ENCODE peak calls at places on chromosomes 11 and 22, in five cellular contexts. One of them, this sample, is unnamed.

GRCh38 chr11:126135182-126136176 is 72.8 kb upstream of the CDON start:
- DNase-seq in upper lobe of right lung: no peak
- DNase-seq in GM13977: no peak
- DNase-seq in heart right ventricle: no peak
- DNase-seq in glutamatergic neuron: no peak
- DNase-seq in this sample: peak

GRCh38 chr11:107683807-107684206 is 28.0 kb downstream of the SLN start:
- DNase-seq in upper lobe of right lung: no peak
- DNase-seq in GM13977: no peak
- DNase-seq in heart right ventricle: no peak
- DNase-seq in glutamatergic neuron: no peak
- DNase-seq in this sample: no peak

GRCh38 chr22:24953294-24954113 is 988 bp downstream of the KIAA1671 start:
- DNase-seq in upper lobe of right lung: peak
- DNase-seq in GM13977: no peak
- DNase-seq in heart right ventricle: peak
- DNase-seq in glutamatergic neuron: peak
- DNase-seq in this sample: no peak

GRCh38 chr22:23264610-23265388 is 84.5 kb downstream of the BCR start:
- DNase-seq in upper lobe of right lung: no peak
- DNase-seq in GM13977: no peak
- DNase-seq in heart right ventricle: no peak
- DNase-seq in glutamatergic neuron: no peak
- DNase-seq in this sample: no peak

GRCh38 chr11:689630-690029 is 5.4 kb downstream of the DEAF1 start:
- DNase-seq in upper lobe of right lung: no peak
- DNase-seq in GM13977: no peak
- DNase-seq in heart right ventricle: no peak
- DNase-seq in glutamatergic neuron: no peak
- DNase-seq in this sample: no peak

GRCh38 chr11:67606150-67606476 is 623 bp upstream of the NDUFV1 start:
- DNase-seq in upper lobe of right lung: no peak
- DNase-seq in GM13977: no peak
- DNase-seq in heart right ventricle: no peak
- DNase-seq in glutamatergic neuron: no peak
- DNase-seq in this sample: no peak

GRCh38 chr22:46367707-46368191 is 32.2 kb downstream of the TRMU start:
- DNase-seq in upper lobe of right lung: peak
- DNase-seq in GM13977: peak
- DNase-seq in heart right ventricle: peak
- DNase-seq in glutamatergic neuron: peak
- DNase-seq in this sample: no peak

GRCh38 chr11:11856638-11857037 is 14.9 kb downstream of the USP47 start:
- DNase-seq in upper lobe of right lung: no peak
- DNase-seq in GM13977: no peak
- DNase-seq in heart right ventricle: no peak
- DNase-seq in glutamatergic neuron: no peak
- DNase-seq in this sample: no peak

DNA sequence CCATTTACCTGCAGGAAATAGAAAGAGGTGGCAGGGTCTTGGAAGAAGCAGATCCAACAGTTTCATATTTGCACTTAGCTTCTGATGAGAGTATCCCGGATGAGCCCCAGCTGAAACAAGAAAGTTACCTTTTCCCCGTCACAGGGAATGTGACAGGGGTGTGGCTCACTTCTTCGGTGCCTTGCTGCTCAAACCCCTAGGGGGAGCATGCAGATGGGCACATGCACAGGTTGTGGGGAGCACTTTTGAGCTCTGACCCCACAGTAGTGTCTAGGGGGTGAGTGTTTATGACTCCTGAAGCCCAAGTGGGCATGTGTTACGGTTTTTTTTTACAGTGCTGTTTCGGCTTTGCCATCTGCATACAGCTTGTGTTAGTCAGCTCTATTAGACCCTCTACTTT is 1221.0 kb downstream of the JRKL start:
- DNase-seq in upper lobe of right lung: no peak
- DNase-seq in GM13977: no peak
- DNase-seq in heart right ventricle: no peak
- DNase-seq in glutamatergic neuron: no peak
- DNase-seq in this sample: no peak
- TF ChIP-seq CTCF in upper lobe of right lung: no peak
- TF ChIP-seq CTCF in GM13977: no peak
- TF ChIP-seq CTCF in heart right ventricle: no peak
- TF ChIP-seq CTCF in glutamatergic neuron: no peak
- TF ChIP-seq CTCF in this sample: no peak

GRCh38 chr11:10646956-10647355 is 46.6 kb downstream of the IRAG1 start:
- DNase-seq in upper lobe of right lung: peak
- DNase-seq in GM13977: no peak
- DNase-seq in heart right ventricle: no peak
- DNase-seq in glutamatergic neuron: no peak
- DNase-seq in this sample: no peak

GRCh38 chr11:10648896-10649295 is 44.7 kb downstream of the IRAG1 start:
- DNase-seq in upper lobe of right lung: peak
- DNase-seq in GM13977: no peak
- DNase-seq in heart right ventricle: no peak
- DNase-seq in glutamatergic neuron: no peak
- DNase-seq in this sample: no peak

GRCh38 chr11:10646005-10646404 is 47.5 kb downstream of the IRAG1 start:
- DNase-seq in upper lobe of right lung: peak
- DNase-seq in GM13977: no peak
- DNase-seq in heart right ventricle: no peak
- DNase-seq in glutamatergic neuron: no peak
- DNase-seq in this sample: no peak

GRCh38 chr11:10642298-10642697 is 51.3 kb downstream of the IRAG1 start:
- DNase-seq in upper lobe of right lung: peak
- DNase-seq in GM13977: no peak
- DNase-seq in heart right ventricle: no peak
- DNase-seq in glutamatergic neuron: no peak
- DNase-seq in this sample: no peak

GRCh38 chr11:10645212-10645795 is 48.3 kb downstream of the IRAG1 start:
- DNase-seq in upper lobe of right lung: no peak
- DNase-seq in GM13977: no peak
- DNase-seq in heart right ventricle: no peak
- DNase-seq in glutamatergic neuron: no peak
- DNase-seq in this sample: no peak
- TF ChIP-seq CTCF in upper lobe of right lung: no peak
- TF ChIP-seq CTCF in GM13977: no peak
- TF ChIP-seq CTCF in heart right ventricle: no peak
- TF ChIP-seq CTCF in glutamatergic neuron: no peak
- TF ChIP-seq CTCF in this sample: no peak

DNA sequence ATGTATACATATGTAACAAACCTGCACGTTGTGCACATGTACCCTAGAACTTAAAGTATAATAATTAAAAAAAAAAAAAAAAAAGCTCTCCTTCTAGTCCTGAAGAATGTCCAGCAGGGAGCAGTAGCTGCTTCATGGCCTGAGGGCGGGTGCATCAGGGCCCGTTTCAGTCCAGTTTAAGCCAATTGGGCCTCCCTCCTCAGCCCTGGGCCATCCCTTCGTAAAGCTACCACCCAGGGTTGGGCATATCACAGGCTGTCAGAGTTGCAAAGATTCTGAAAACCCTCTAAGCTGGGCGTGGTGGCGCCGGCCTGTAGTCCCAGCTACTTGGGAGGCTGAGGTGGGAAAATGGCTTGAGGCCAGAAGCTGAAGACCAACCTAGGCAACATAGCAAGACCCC is 5.4 kb downstream of the TMPRSS13 start:
- DNase-seq in upper lobe of right lung: no peak
- DNase-seq in GM13977: no peak
- DNase-seq in heart right ventricle: no peak
- DNase-seq in glutamatergic neuron: no peak
- DNase-seq in this sample: peak
- TF ChIP-seq CTCF in upper lobe of right lung: no peak
- TF ChIP-seq CTCF in GM13977: no peak
- TF ChIP-seq CTCF in heart right ventricle: no peak
- TF ChIP-seq CTCF in glutamatergic neuron: no peak
- TF ChIP-seq CTCF in this sample: peak

DNA sequence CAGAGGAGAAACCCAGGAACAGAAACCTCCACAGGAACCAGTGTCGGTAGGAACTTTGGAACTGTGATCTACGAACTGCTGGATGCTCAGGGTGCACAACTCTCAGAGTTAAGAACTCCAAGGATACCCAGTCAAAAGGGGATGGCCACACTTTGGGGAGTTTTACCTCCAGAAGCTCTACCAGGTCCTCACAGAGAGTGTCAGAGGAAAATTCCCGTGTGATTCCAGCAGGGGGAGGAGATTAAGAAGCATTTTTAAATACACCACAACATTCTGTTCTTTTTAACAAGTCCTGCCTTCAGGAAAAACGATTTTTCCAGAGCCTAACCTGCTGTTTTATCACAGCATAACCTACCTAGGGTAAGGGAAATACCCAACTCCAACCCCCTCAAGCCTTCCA is 104.0 kb downstream of the SOX6 start:
- DNase-seq in upper lobe of right lung: no peak
- DNase-seq in GM13977: no peak
- DNase-seq in heart right ventricle: no peak
- DNase-seq in glutamatergic neuron: no peak
- DNase-seq in this sample: no peak
- TF ChIP-seq CTCF in upper lobe of right lung: no peak
- TF ChIP-seq CTCF in GM13977: no peak
- TF ChIP-seq CTCF in heart right ventricle: peak
- TF ChIP-seq CTCF in glutamatergic neuron: no peak
- TF ChIP-seq CTCF in this sample: peak

GRCh38 chr22:30290679-30291333 is 1.5 kb upstream of the CASTOR1 start:
- DNase-seq in upper lobe of right lung: peak
- DNase-seq in GM13977: no peak
- DNase-seq in heart right ventricle: peak
- DNase-seq in glutamatergic neuron: no peak
- DNase-seq in this sample: no peak
- TF ChIP-seq CTCF in upper lobe of right lung: no peak
- TF ChIP-seq CTCF in GM13977: no peak
- TF ChIP-seq CTCF in heart right ventricle: no peak
- TF ChIP-seq CTCF in glutamatergic neuron: no peak
- TF ChIP-seq CTCF in this sample: no peak

GRCh38 chr22:39935622-39936021 is 24.6 kb upstream of the TMA7B start:
- DNase-seq in upper lobe of right lung: no peak
- DNase-seq in GM13977: no peak
- DNase-seq in heart right ventricle: no peak
- DNase-seq in glutamatergic neuron: no peak
- DNase-seq in this sample: no peak
- TF ChIP-seq CTCF in upper lobe of right lung: no peak
- TF ChIP-seq CTCF in GM13977: no peak
- TF ChIP-seq CTCF in heart right ventricle: no peak
- TF ChIP-seq CTCF in glutamatergic neuron: no peak
- TF ChIP-seq CTCF in this sample: no peak

GRCh38 chr11:26062665-26063064 is 269.3 kb upstream of the ANO3 start:
- DNase-seq in upper lobe of right lung: no peak
- DNase-seq in GM13977: no peak
- DNase-seq in heart right ventricle: no peak
- DNase-seq in glutamatergic neuron: no peak
- DNase-seq in this sample: no peak
- TF ChIP-seq CTCF in upper lobe of right lung: no peak
- TF ChIP-seq CTCF in GM13977: no peak
- TF ChIP-seq CTCF in heart right ventricle: no peak
- TF ChIP-seq CTCF in glutamatergic neuron: no peak
- TF ChIP-seq CTCF in this sample: no peak

GRCh38 chr11:46345131-46345597 is 2.1 kb upstream of the DGKZ start:
- DNase-seq in upper lobe of right lung: peak
- DNase-seq in GM13977: peak
- DNase-seq in heart right ventricle: peak
- DNase-seq in glutamatergic neuron: peak
- DNase-seq in this sample: no peak
- TF ChIP-seq CTCF in upper lobe of right lung: no peak
- TF ChIP-seq CTCF in GM13977: no peak
- TF ChIP-seq CTCF in heart right ventricle: peak
- TF ChIP-seq CTCF in glutamatergic neuron: no peak
- TF ChIP-seq CTCF in this sample: no peak

DNA sequence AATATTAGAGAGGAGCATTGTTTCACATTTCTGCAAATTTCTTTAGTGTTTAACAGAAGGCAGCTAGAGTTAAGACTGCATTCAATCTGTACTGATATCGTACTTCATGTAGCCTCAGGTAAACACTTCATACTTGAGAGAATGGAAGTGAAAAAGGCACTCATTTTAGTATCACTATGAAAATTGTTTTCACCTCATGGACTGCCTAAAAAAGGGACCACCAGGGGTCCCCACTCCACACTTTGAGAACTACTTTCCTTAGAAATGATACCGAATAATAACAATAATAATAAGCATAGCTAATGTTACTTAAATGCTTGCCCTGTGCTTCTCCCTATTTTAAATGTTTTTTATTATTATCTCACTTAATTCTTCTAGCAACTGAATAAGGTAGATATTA is 95.1 kb downstream of the BLID start:
- DNase-seq in upper lobe of right lung: no peak
- DNase-seq in GM13977: no peak
- DNase-seq in heart right ventricle: no peak
- DNase-seq in glutamatergic neuron: peak
- DNase-seq in this sample: no peak
- TF ChIP-seq CTCF in upper lobe of right lung: peak
- TF ChIP-seq CTCF in GM13977: no peak
- TF ChIP-seq CTCF in heart right ventricle: peak
- TF ChIP-seq CTCF in glutamatergic neuron: peak
- TF ChIP-seq CTCF in this sample: peak